ENCODE peak calls at places on chromosomes 6 and 20, in nine cellular contexts. H is T follicular helper cell; U is WTC11; Y is NCI-H460; T is SJSA1; D is progenitor cell of endocrine pancreas; L is stimulated activated CD8-positive, alpha-beta memory T cell treated with anti-CD3 and anti-CD28 coated beads, Interleukin-4, amount 100 ng/mL, for 24 hours; E is NCI-H1092; Q is right atrium auricular region. A is an unnamed sample.

GRCh38 chr6:17768881-17769280 is 62.2 kb upstream of the NUP153 start:
- DNase-seq in H (no peak), U (no peak), Y (no peak), T (no peak), D (no peak), L (no peak), E (no peak), Q (no peak), A (no peak)

GRCh38 chr20:47989957-47990356 is 204.7 kb upstream of the SULF2 start:
- DNase-seq in H (no peak), U (no peak), Y (no peak), T (no peak), D (no peak), L (no peak), E (peak), Q (no peak), A (no peak)

GRCh38 chr6:44179072-44179536 is 20.5 kb downstream of the CAPN11 start:
- DNase-seq in H (no peak), U (no peak), Y (no peak), T (no peak), D (no peak), L (no peak), E (no peak), Q (no peak), A (no peak)

GRCh38 chr20:2798814-2799213 is 1.6 kb downstream of the CPXM1 start:
- DNase-seq in H (no peak), U (no peak), Y (no peak), T (no peak), D (no peak), L (no peak), E (no peak), Q (no peak), A (no peak)

GRCh38 chr6:89079611-89080213 is 839 bp upstream of the PNRC1 start:
- DNase-seq in H (peak), U (no peak), Y (peak), T (peak), D (no peak), L (peak), E (peak), Q (peak), A (no peak)

GRCh38 chr20:51506527-51507356 is 35.8 kb downstream of the NFATC2 start:
- DNase-seq in H (no peak), U (no peak), Y (no peak), T (no peak), D (no peak), L (no peak), E (no peak), Q (no peak), A (no peak)

GRCh38 chr20:37986063-37986858 is 47.0 kb downstream of the TTI1 start:
- DNase-seq in H (no peak), U (no peak), Y (no peak), T (no peak), D (no peak), L (no peak), E (no peak), Q (no peak), A (no peak)

GRCh38 chr20:54668271-54669053 is 193.1 kb downstream of the DOK5 start:
- DNase-seq in H (no peak), U (peak), Y (no peak), T (peak), D (peak), L (no peak), E (no peak), Q (no peak), A (no peak)

GRCh38 chr6:67976486-67976885 is 658.6 kb upstream of the ADGRB3 start:
- DNase-seq in H (no peak), U (no peak), Y (no peak), T (no peak), D (no peak), L (no peak), E (no peak), Q (no peak), A (no peak)

GRCh38 chr20:37511605-37512275 is 9.3 kb upstream of the NNAT start:
- DNase-seq in H (no peak), U (no peak), Y (no peak), T (peak), D (no peak), L (no peak), E (no peak), Q (no peak), A (no peak)

GRCh38 chr6:113171882-113172281 is 685.3 kb upstream of the MARCKS start:
- DNase-seq in H (no peak), U (no peak), Y (no peak), T (no peak), D (no peak), L (no peak), E (no peak), Q (no peak), A (no peak)

GRCh38 chr6:86255973-86256372 is 613.3 kb upstream of the SYNCRIP start:
- DNase-seq in H (no peak), U (no peak), Y (no peak), T (no peak), D (no peak), L (no peak), E (no peak), Q (no peak), A (no peak)

GRCh38 chr20:63223826-63224207 is 7.9 kb upstream of the YTHDF1 start:
- DNase-seq in H (no peak), U (no peak), Y (no peak), T (no peak), D (no peak), L (no peak), E (no peak), Q (no peak), A (no peak)

GRCh38 chr20:45012682-45013302 is 46.5 kb downstream of the STK4 start:
- DNase-seq in H (no peak), U (no peak), Y (no peak), T (peak), D (no peak), L (no peak), E (no peak), Q (no peak), A (no peak)

GRCh38 chr6:47967843-47968242 is 143.2 kb downstream of the PTCHD4 start:
- DNase-seq in H (no peak), U (no peak), Y (no peak), T (no peak), D (no peak), L (no peak), E (no peak), Q (no peak), A (no peak)

GRCh38 chr6:35091353-35092083 is 49.6 kb downstream of the TCP11 start:
- DNase-seq in H (no peak), U (no peak), Y (no peak), T (peak), D (no peak), L (no peak), E (no peak), Q (no peak), A (no peak)

GRCh38 chr20:33689973-33690372 is 3.8 kb upstream of the E2F1 start:
- DNase-seq in H (no peak), U (no peak), Y (no peak), T (peak), D (no peak), L (peak), E (no peak), Q (no peak), A (no peak)

GRCh38 chr6:170043881-170044790 is 246.7 kb downstream of the DLL1 start:
- DNase-seq in H (no peak), U (no peak), Y (no peak), T (no peak), D (no peak), L (no peak), E (no peak), Q (no peak), A (no peak)

GRCh38 chr20:37384683-37385174 is 38.8 kb downstream of the SRC start:
- DNase-seq in H (peak), U (peak), Y (peak), T (peak), D (peak), L (peak), E (no peak), Q (no peak), A (no peak)

GRCh38 chr20:18613553-18613952 is 25.7 kb downstream of the DTD1 start:
- DNase-seq in H (no peak), U (no peak), Y (no peak), T (no peak), D (no peak), L (no peak), E (no peak), Q (no peak), A (no peak)

GRCh38 chr6:89208551-89208950 is 8.6 kb downstream of the GABRR1 start:
- DNase-seq in H (no peak), U (no peak), Y (no peak), T (no peak), D (no peak), L (no peak), E (no peak), Q (no peak), A (no peak)

GRCh38 chr6:122996797-122997520 is 924 bp downstream of the CLVS2 start:
- DNase-seq in H (no peak), U (no peak), Y (no peak), T (no peak), D (no peak), L (no peak), E (no peak), Q (no peak), A (no peak)

GRCh38 chr6:5367510-5367909 is 106.2 kb downstream of the FARS2 start:
- DNase-seq in H (no peak), U (no peak), Y (no peak), T (no peak), D (no peak), L (no peak), E (no peak), Q (no peak), A (no peak)

GRCh38 chr20:49938173-49939163 is 2.3 kb downstream of the RNF114 start:
- DNase-seq in H (no peak), U (no peak), Y (no peak), T (no peak), D (no peak), L (no peak), E (no peak), Q (peak), A (no peak)

GRCh38 chr6:125370343-125370742 is 68.6 kb upstream of the HDDC2 start:
- DNase-seq in H (no peak), U (no peak), Y (no peak), T (no peak), D (no peak), L (no peak), E (no peak), Q (no peak), A (no peak)

GRCh38 chr6:11525468-11526155 is 11.9 kb upstream of the TMEM170B start:
- DNase-seq in H (no peak), U (no peak), Y (peak), T (no peak), D (no peak), L (no peak), E (no peak), Q (no peak), A (no peak)

GRCh38 chr6:53103993-53104675 is 38.9 kb downstream of the FBXO9 start:
- DNase-seq in H (no peak), U (no peak), Y (peak), T (no peak), D (no peak), L (no peak), E (no peak), Q (no peak), A (no peak)

A was measured in NCI-H2081 treated with DMSO at 0.1 percent for 48 hours.